ENCODE peak calls at places on chromosomes 16 and 17, in nine cellular contexts. One of them, this sample, is unnamed.

GRCh38 chr17:8060274-8060673 is 21.4 kb downstream of the ALOX15B start:
- DNase-seq in thoracic aorta: no peak
- DNase-seq in stimulated activated CD8-positive, alpha-beta memory T cell treated with anti-CD3 and anti-CD28 coated beads, Interleukin-7, amount 100 ng/mL, for 1 hour: peak; percentile 28
- DNase-seq in aorta: no peak
- DNase-seq in activated T-helper 1 cell treated with anti-CD3 and anti-CD28 coated beads, Interleukin-2, amount 50 U/mL, for 16 hours: no peak
- DNase-seq in T-cell: peak; percentile 47
- DNase-seq in heart left ventricle: no peak
- DNase-seq in SJCRH30: peak; percentile 33
- DNase-seq in HTR-8/SVneo: peak; percentile 76
- DNase-seq in this sample: peak; percentile 78

GRCh38 chr17:55549140-55549539 is 37.9 kb upstream of the SMIM36 start:
- DNase-seq in thoracic aorta: no peak
- DNase-seq in stimulated activated CD8-positive, alpha-beta memory T cell treated with anti-CD3 and anti-CD28 coated beads, Interleukin-7, amount 100 ng/mL, for 1 hour: no peak
- DNase-seq in aorta: no peak
- DNase-seq in activated T-helper 1 cell treated with anti-CD3 and anti-CD28 coated beads, Interleukin-2, amount 50 U/mL, for 16 hours: no peak
- DNase-seq in T-cell: no peak
- DNase-seq in heart left ventricle: no peak
- DNase-seq in SJCRH30: no peak
- DNase-seq in HTR-8/SVneo: no peak
- DNase-seq in this sample: no peak

GRCh38 chr16:66328282-66328681 is 38.2 kb upstream of the CDH5 start:
- DNase-seq in thoracic aorta: no peak
- DNase-seq in stimulated activated CD8-positive, alpha-beta memory T cell treated with anti-CD3 and anti-CD28 coated beads, Interleukin-7, amount 100 ng/mL, for 1 hour: no peak
- DNase-seq in aorta: no peak
- DNase-seq in activated T-helper 1 cell treated with anti-CD3 and anti-CD28 coated beads, Interleukin-2, amount 50 U/mL, for 16 hours: no peak
- DNase-seq in T-cell: no peak
- DNase-seq in heart left ventricle: no peak
- DNase-seq in SJCRH30: no peak
- DNase-seq in HTR-8/SVneo: no peak
- DNase-seq in this sample: no peak

GRCh38 chr17:46822388-46822921 is 4.0 kb upstream of the WNT3 start:
- DNase-seq in thoracic aorta: no peak
- DNase-seq in stimulated activated CD8-positive, alpha-beta memory T cell treated with anti-CD3 and anti-CD28 coated beads, Interleukin-7, amount 100 ng/mL, for 1 hour: no peak
- DNase-seq in aorta: no peak
- DNase-seq in activated T-helper 1 cell treated with anti-CD3 and anti-CD28 coated beads, Interleukin-2, amount 50 U/mL, for 16 hours: no peak
- DNase-seq in T-cell: no peak
- DNase-seq in heart left ventricle: no peak
- DNase-seq in SJCRH30: no peak
- DNase-seq in HTR-8/SVneo: no peak
- DNase-seq in this sample: no peak

GRCh38 chr17:63698886-63699637 is 863 bp downstream of the LIMD2 start:
- DNase-seq in thoracic aorta: no peak
- DNase-seq in stimulated activated CD8-positive, alpha-beta memory T cell treated with anti-CD3 and anti-CD28 coated beads, Interleukin-7, amount 100 ng/mL, for 1 hour: peak; percentile 70
- DNase-seq in aorta: peak; percentile 83
- DNase-seq in activated T-helper 1 cell treated with anti-CD3 and anti-CD28 coated beads, Interleukin-2, amount 50 U/mL, for 16 hours: peak; percentile 84
- DNase-seq in T-cell: peak; percentile 90
- DNase-seq in heart left ventricle: peak; percentile 68
- DNase-seq in SJCRH30: peak; percentile 60
- DNase-seq in HTR-8/SVneo: peak; percentile 72
- DNase-seq in this sample: no peak

GRCh38 chr17:67532326-67532871 is 155.3 kb downstream of the PITPNC1 start:
- DNase-seq in thoracic aorta: no peak
- DNase-seq in stimulated activated CD8-positive, alpha-beta memory T cell treated with anti-CD3 and anti-CD28 coated beads, Interleukin-7, amount 100 ng/mL, for 1 hour: no peak
- DNase-seq in aorta: no peak
- DNase-seq in activated T-helper 1 cell treated with anti-CD3 and anti-CD28 coated beads, Interleukin-2, amount 50 U/mL, for 16 hours: no peak
- DNase-seq in T-cell: no peak
- DNase-seq in heart left ventricle: no peak
- DNase-seq in SJCRH30: peak; percentile 6
- DNase-seq in HTR-8/SVneo: no peak
- DNase-seq in this sample: no peak

GRCh38 chr17:74176546-74177001 is 26.9 kb upstream of the RPL38 start:
- DNase-seq in thoracic aorta: no peak
- DNase-seq in stimulated activated CD8-positive, alpha-beta memory T cell treated with anti-CD3 and anti-CD28 coated beads, Interleukin-7, amount 100 ng/mL, for 1 hour: peak; percentile 14
- DNase-seq in aorta: peak; percentile 58
- DNase-seq in activated T-helper 1 cell treated with anti-CD3 and anti-CD28 coated beads, Interleukin-2, amount 50 U/mL, for 16 hours: no peak
- DNase-seq in T-cell: peak; percentile 18
- DNase-seq in heart left ventricle: peak; percentile 51
- DNase-seq in SJCRH30: peak; percentile 70
- DNase-seq in HTR-8/SVneo: peak; percentile 81
- DNase-seq in this sample: peak; percentile 74

GRCh38 chr17:73309727-73310555 is 1.9 kb downstream of the CDC42EP4 start:
- DNase-seq in thoracic aorta: no peak
- DNase-seq in stimulated activated CD8-positive, alpha-beta memory T cell treated with anti-CD3 and anti-CD28 coated beads, Interleukin-7, amount 100 ng/mL, for 1 hour: no peak
- DNase-seq in aorta: no peak
- DNase-seq in activated T-helper 1 cell treated with anti-CD3 and anti-CD28 coated beads, Interleukin-2, amount 50 U/mL, for 16 hours: no peak
- DNase-seq in T-cell: no peak
- DNase-seq in heart left ventricle: no peak
- DNase-seq in SJCRH30: peak; percentile 56
- DNase-seq in HTR-8/SVneo: no peak
- DNase-seq in this sample: no peak

GRCh38 chr17:9825751-9826150 is at the start of gene GLP2R:
- DNase-seq in thoracic aorta: no peak
- DNase-seq in stimulated activated CD8-positive, alpha-beta memory T cell treated with anti-CD3 and anti-CD28 coated beads, Interleukin-7, amount 100 ng/mL, for 1 hour: no peak
- DNase-seq in aorta: no peak
- DNase-seq in activated T-helper 1 cell treated with anti-CD3 and anti-CD28 coated beads, Interleukin-2, amount 50 U/mL, for 16 hours: no peak
- DNase-seq in T-cell: no peak
- DNase-seq in heart left ventricle: no peak
- DNase-seq in SJCRH30: no peak
- DNase-seq in HTR-8/SVneo: no peak
- DNase-seq in this sample: no peak

GRCh38 chr16:61654962-61655361 is 381.3 kb downstream of the CDH8 start:
- DNase-seq in thoracic aorta: no peak
- DNase-seq in stimulated activated CD8-positive, alpha-beta memory T cell treated with anti-CD3 and anti-CD28 coated beads, Interleukin-7, amount 100 ng/mL, for 1 hour: no peak
- DNase-seq in aorta: no peak
- DNase-seq in activated T-helper 1 cell treated with anti-CD3 and anti-CD28 coated beads, Interleukin-2, amount 50 U/mL, for 16 hours: no peak
- DNase-seq in T-cell: no peak
- DNase-seq in heart left ventricle: no peak
- DNase-seq in SJCRH30: no peak
- DNase-seq in HTR-8/SVneo: no peak
- DNase-seq in this sample: no peak

GRCh38 chr17:62629556-62630364 is 2.3 kb downstream of the MRC2 start:
- DNase-seq in thoracic aorta: no peak
- DNase-seq in stimulated activated CD8-positive, alpha-beta memory T cell treated with anti-CD3 and anti-CD28 coated beads, Interleukin-7, amount 100 ng/mL, for 1 hour: no peak
- DNase-seq in aorta: no peak
- DNase-seq in activated T-helper 1 cell treated with anti-CD3 and anti-CD28 coated beads, Interleukin-2, amount 50 U/mL, for 16 hours: no peak
- DNase-seq in T-cell: no peak
- DNase-seq in heart left ventricle: peak; percentile 32
- DNase-seq in SJCRH30: no peak
- DNase-seq in HTR-8/SVneo: no peak
- DNase-seq in this sample: no peak

GRCh38 chr17:12095522-12095921 is 74.8 kb downstream of the MAP2K4 start:
- DNase-seq in thoracic aorta: no peak
- DNase-seq in stimulated activated CD8-positive, alpha-beta memory T cell treated with anti-CD3 and anti-CD28 coated beads, Interleukin-7, amount 100 ng/mL, for 1 hour: no peak
- DNase-seq in aorta: no peak
- DNase-seq in activated T-helper 1 cell treated with anti-CD3 and anti-CD28 coated beads, Interleukin-2, amount 50 U/mL, for 16 hours: no peak
- DNase-seq in T-cell: no peak
- DNase-seq in heart left ventricle: no peak
- DNase-seq in SJCRH30: no peak
- DNase-seq in HTR-8/SVneo: no peak
- DNase-seq in this sample: no peak

GRCh38 chr16:678858-679807 is 1.1 kb upstream of the STUB1 start:
- DNase-seq in thoracic aorta: no peak
- DNase-seq in stimulated activated CD8-positive, alpha-beta memory T cell treated with anti-CD3 and anti-CD28 coated beads, Interleukin-7, amount 100 ng/mL, for 1 hour: no peak
- DNase-seq in aorta: peak; percentile 78
- DNase-seq in activated T-helper 1 cell treated with anti-CD3 and anti-CD28 coated beads, Interleukin-2, amount 50 U/mL, for 16 hours: no peak
- DNase-seq in T-cell: no peak
- DNase-seq in heart left ventricle: peak; percentile 89
- DNase-seq in SJCRH30: peak; percentile 92
- DNase-seq in HTR-8/SVneo: no peak
- DNase-seq in this sample: no peak

GRCh38 chr16:50531359-50531758 is 16.8 kb upstream of the NKD1 start:
- DNase-seq in thoracic aorta: no peak
- DNase-seq in stimulated activated CD8-positive, alpha-beta memory T cell treated with anti-CD3 and anti-CD28 coated beads, Interleukin-7, amount 100 ng/mL, for 1 hour: no peak
- DNase-seq in aorta: no peak
- DNase-seq in activated T-helper 1 cell treated with anti-CD3 and anti-CD28 coated beads, Interleukin-2, amount 50 U/mL, for 16 hours: no peak
- DNase-seq in T-cell: no peak
- DNase-seq in heart left ventricle: no peak
- DNase-seq in SJCRH30: no peak
- DNase-seq in HTR-8/SVneo: no peak
- DNase-seq in this sample: no peak

GRCh38 chr17:82750241-82750905 is 1.5 kb upstream of the TBCD start:
- DNase-seq in thoracic aorta: no peak
- DNase-seq in stimulated activated CD8-positive, alpha-beta memory T cell treated with anti-CD3 and anti-CD28 coated beads, Interleukin-7, amount 100 ng/mL, for 1 hour: no peak
- DNase-seq in aorta: peak; percentile 35
- DNase-seq in activated T-helper 1 cell treated with anti-CD3 and anti-CD28 coated beads, Interleukin-2, amount 50 U/mL, for 16 hours: no peak
- DNase-seq in T-cell: no peak
- DNase-seq in heart left ventricle: no peak
- DNase-seq in SJCRH30: no peak
- DNase-seq in HTR-8/SVneo: no peak
- DNase-seq in this sample: no peak

GRCh38 chr17:44444735-44445105 is 55.3 kb upstream of the ITGA2B start:
- DNase-seq in thoracic aorta: no peak
- DNase-seq in stimulated activated CD8-positive, alpha-beta memory T cell treated with anti-CD3 and anti-CD28 coated beads, Interleukin-7, amount 100 ng/mL, for 1 hour: no peak
- DNase-seq in aorta: no peak
- DNase-seq in activated T-helper 1 cell treated with anti-CD3 and anti-CD28 coated beads, Interleukin-2, amount 50 U/mL, for 16 hours: no peak
- DNase-seq in T-cell: no peak
- DNase-seq in heart left ventricle: no peak
- DNase-seq in SJCRH30: no peak
- DNase-seq in HTR-8/SVneo: no peak
- DNase-seq in this sample: peak; percentile 65

GRCh38 chr16:16830401-16830800 is 451.5 kb downstream of the NPIPA7 start:
- DNase-seq in thoracic aorta: no peak
- DNase-seq in stimulated activated CD8-positive, alpha-beta memory T cell treated with anti-CD3 and anti-CD28 coated beads, Interleukin-7, amount 100 ng/mL, for 1 hour: no peak
- DNase-seq in aorta: no peak
- DNase-seq in activated T-helper 1 cell treated with anti-CD3 and anti-CD28 coated beads, Interleukin-2, amount 50 U/mL, for 16 hours: no peak
- DNase-seq in T-cell: no peak
- DNase-seq in heart left ventricle: no peak
- DNase-seq in SJCRH30: no peak
- DNase-seq in HTR-8/SVneo: no peak
- DNase-seq in this sample: peak; percentile 25

GRCh38 chr17:1707107-1707506 is 3.1 kb downstream of the TLCD2 start:
- DNase-seq in thoracic aorta: no peak
- DNase-seq in stimulated activated CD8-positive, alpha-beta memory T cell treated with anti-CD3 and anti-CD28 coated beads, Interleukin-7, amount 100 ng/mL, for 1 hour: no peak
- DNase-seq in aorta: no peak
- DNase-seq in activated T-helper 1 cell treated with anti-CD3 and anti-CD28 coated beads, Interleukin-2, amount 50 U/mL, for 16 hours: no peak
- DNase-seq in T-cell: no peak
- DNase-seq in heart left ventricle: no peak
- DNase-seq in SJCRH30: no peak
- DNase-seq in HTR-8/SVneo: no peak
- DNase-seq in this sample: no peak

GRCh38 chr16:47753620-47754019 is 292.5 kb downstream of the PHKB start:
- DNase-seq in thoracic aorta: no peak
- DNase-seq in stimulated activated CD8-positive, alpha-beta memory T cell treated with anti-CD3 and anti-CD28 coated beads, Interleukin-7, amount 100 ng/mL, for 1 hour: no peak
- DNase-seq in aorta: no peak
- DNase-seq in activated T-helper 1 cell treated with anti-CD3 and anti-CD28 coated beads, Interleukin-2, amount 50 U/mL, for 16 hours: no peak
- DNase-seq in T-cell: no peak
- DNase-seq in heart left ventricle: no peak
- DNase-seq in SJCRH30: no peak
- DNase-seq in HTR-8/SVneo: no peak
- DNase-seq in this sample: no peak

GRCh38 chr16:31708348-31708747 is 165.3 kb upstream of the ZNF267 start:
- DNase-seq in thoracic aorta: no peak
- DNase-seq in stimulated activated CD8-positive, alpha-beta memory T cell treated with anti-CD3 and anti-CD28 coated beads, Interleukin-7, amount 100 ng/mL, for 1 hour: no peak
- DNase-seq in aorta: no peak
- DNase-seq in activated T-helper 1 cell treated with anti-CD3 and anti-CD28 coated beads, Interleukin-2, amount 50 U/mL, for 16 hours: no peak
- DNase-seq in T-cell: no peak
- DNase-seq in heart left ventricle: no peak
- DNase-seq in SJCRH30: no peak
- DNase-seq in HTR-8/SVneo: no peak
- DNase-seq in this sample: no peak

GRCh38 chr16:4321286-4322120 is 5.6 kb downstream of the GLIS2 start:
- DNase-seq in thoracic aorta: no peak
- DNase-seq in stimulated activated CD8-positive, alpha-beta memory T cell treated with anti-CD3 and anti-CD28 coated beads, Interleukin-7, amount 100 ng/mL, for 1 hour: no peak
- DNase-seq in aorta: peak; percentile 48
- DNase-seq in activated T-helper 1 cell treated with anti-CD3 and anti-CD28 coated beads, Interleukin-2, amount 50 U/mL, for 16 hours: no peak
- DNase-seq in T-cell: no peak
- DNase-seq in heart left ventricle: no peak
- DNase-seq in SJCRH30: no peak
- DNase-seq in HTR-8/SVneo: no peak
- DNase-seq in this sample: no peak

GRCh38 chr16:87616556-87616955 is 14.2 kb downstream of the JPH3 start:
- DNase-seq in thoracic aorta: no peak
- DNase-seq in stimulated activated CD8-positive, alpha-beta memory T cell treated with anti-CD3 and anti-CD28 coated beads, Interleukin-7, amount 100 ng/mL, for 1 hour: no peak
- DNase-seq in aorta: peak; percentile 12
- DNase-seq in activated T-helper 1 cell treated with anti-CD3 and anti-CD28 coated beads, Interleukin-2, amount 50 U/mL, for 16 hours: no peak
- DNase-seq in T-cell: no peak
- DNase-seq in heart left ventricle: no peak
- DNase-seq in SJCRH30: no peak
- DNase-seq in HTR-8/SVneo: no peak
- DNase-seq in this sample: no peak

GRCh38 chr16:1325261-1325660 is 8.2 kb upstream of the BAIAP3 start:
- DNase-seq in thoracic aorta: no peak
- DNase-seq in stimulated activated CD8-positive, alpha-beta memory T cell treated with anti-CD3 and anti-CD28 coated beads, Interleukin-7, amount 100 ng/mL, for 1 hour: no peak
- DNase-seq in aorta: no peak
- DNase-seq in activated T-helper 1 cell treated with anti-CD3 and anti-CD28 coated beads, Interleukin-2, amount 50 U/mL, for 16 hours: no peak
- DNase-seq in T-cell: no peak
- DNase-seq in heart left ventricle: no peak
- DNase-seq in SJCRH30: no peak
- DNase-seq in HTR-8/SVneo: no peak
- DNase-seq in this sample: no peak

GRCh38 chr16:85019659-85020245 is 7.8 kb upstream of the KIAA0513 start:
- DNase-seq in thoracic aorta: no peak
- DNase-seq in stimulated activated CD8-positive, alpha-beta memory T cell treated with anti-CD3 and anti-CD28 coated beads, Interleukin-7, amount 100 ng/mL, for 1 hour: no peak
- DNase-seq in aorta: no peak
- DNase-seq in activated T-helper 1 cell treated with anti-CD3 and anti-CD28 coated beads, Interleukin-2, amount 50 U/mL, for 16 hours: no peak
- DNase-seq in T-cell: no peak
- DNase-seq in heart left ventricle: peak; percentile 64
- DNase-seq in SJCRH30: no peak
- DNase-seq in HTR-8/SVneo: no peak
- DNase-seq in this sample: no peak

GRCh38 chr17:9346296-9346926 is 229.2 kb downstream of the STX8 start:
- DNase-seq in thoracic aorta: no peak
- DNase-seq in stimulated activated CD8-positive, alpha-beta memory T cell treated with anti-CD3 and anti-CD28 coated beads, Interleukin-7, amount 100 ng/mL, for 1 hour: no peak
- DNase-seq in aorta: no peak
- DNase-seq in activated T-helper 1 cell treated with anti-CD3 and anti-CD28 coated beads, Interleukin-2, amount 50 U/mL, for 16 hours: no peak
- DNase-seq in T-cell: no peak
- DNase-seq in heart left ventricle: no peak
- DNase-seq in SJCRH30: no peak
- DNase-seq in HTR-8/SVneo: no peak
- DNase-seq in this sample: no peak

GRCh38 chr17:64202683-64203430 is 60.2 kb downstream of the TEX2 start:
- DNase-seq in thoracic aorta: no peak
- DNase-seq in stimulated activated CD8-positive, alpha-beta memory T cell treated with anti-CD3 and anti-CD28 coated beads, Interleukin-7, amount 100 ng/mL, for 1 hour: no peak
- DNase-seq in aorta: no peak
- DNase-seq in activated T-helper 1 cell treated with anti-CD3 and anti-CD28 coated beads, Interleukin-2, amount 50 U/mL, for 16 hours: no peak
- DNase-seq in T-cell: no peak
- DNase-seq in heart left ventricle: no peak
- DNase-seq in SJCRH30: peak; percentile 70
- DNase-seq in HTR-8/SVneo: peak; percentile 67
- DNase-seq in this sample: no peak

GRCh38 chr17:48520631-48521045 is 10.2 kb downstream of the HOXB1 start:
- DNase-seq in thoracic aorta: no peak
- DNase-seq in stimulated activated CD8-positive, alpha-beta memory T cell treated with anti-CD3 and anti-CD28 coated beads, Interleukin-7, amount 100 ng/mL, for 1 hour: no peak
- DNase-seq in aorta: no peak
- DNase-seq in activated T-helper 1 cell treated with anti-CD3 and anti-CD28 coated beads, Interleukin-2, amount 50 U/mL, for 16 hours: no peak
- DNase-seq in T-cell: no peak
- DNase-seq in heart left ventricle: no peak
- DNase-seq in SJCRH30: no peak
- DNase-seq in HTR-8/SVneo: no peak
- DNase-seq in this sample: no peak

GRCh38 chr17:77606146-77606864 is 352.2 kb upstream of the TNRC6C start:
- DNase-seq in thoracic aorta: no peak
- DNase-seq in stimulated activated CD8-positive, alpha-beta memory T cell treated with anti-CD3 and anti-CD28 coated beads, Interleukin-7, amount 100 ng/mL, for 1 hour: no peak
- DNase-seq in aorta: no peak
- DNase-seq in activated T-helper 1 cell treated with anti-CD3 and anti-CD28 coated beads, Interleukin-2, amount 50 U/mL, for 16 hours: no peak
- DNase-seq in T-cell: no peak
- DNase-seq in heart left ventricle: no peak
- DNase-seq in SJCRH30: no peak
- DNase-seq in HTR-8/SVneo: no peak
- DNase-seq in this sample: no peak

GRCh38 chr16:1961651-1962067 is 2.3 kb downstream of the NDUFB10 start:
- DNase-seq in thoracic aorta: no peak
- DNase-seq in stimulated activated CD8-positive, alpha-beta memory T cell treated with anti-CD3 and anti-CD28 coated beads, Interleukin-7, amount 100 ng/mL, for 1 hour: no peak
- DNase-seq in aorta: no peak
- DNase-seq in activated T-helper 1 cell treated with anti-CD3 and anti-CD28 coated beads, Interleukin-2, amount 50 U/mL, for 16 hours: no peak
- DNase-seq in T-cell: no peak
- DNase-seq in heart left ventricle: no peak
- DNase-seq in SJCRH30: no peak
- DNase-seq in HTR-8/SVneo: no peak
- DNase-seq in this sample: peak; percentile 51

GRCh38 chr17:75979705-75980187 is 706 bp downstream of the TEN1 start:
- DNase-seq in thoracic aorta: no peak
- DNase-seq in stimulated activated CD8-positive, alpha-beta memory T cell treated with anti-CD3 and anti-CD28 coated beads, Interleukin-7, amount 100 ng/mL, for 1 hour: no peak
- DNase-seq in aorta: no peak
- DNase-seq in activated T-helper 1 cell treated with anti-CD3 and anti-CD28 coated beads, Interleukin-2, amount 50 U/mL, for 16 hours: no peak
- DNase-seq in T-cell: no peak
- DNase-seq in heart left ventricle: no peak
- DNase-seq in SJCRH30: no peak
- DNase-seq in HTR-8/SVneo: no peak
- DNase-seq in this sample: no peak

GRCh38 chr17:74870512-74870911 is 2.3 kb downstream of the FDXR start:
- DNase-seq in thoracic aorta: no peak
- DNase-seq in stimulated activated CD8-positive, alpha-beta memory T cell treated with anti-CD3 and anti-CD28 coated beads, Interleukin-7, amount 100 ng/mL, for 1 hour: no peak
- DNase-seq in aorta: no peak
- DNase-seq in activated T-helper 1 cell treated with anti-CD3 and anti-CD28 coated beads, Interleukin-2, amount 50 U/mL, for 16 hours: no peak
- DNase-seq in T-cell: no peak
- DNase-seq in heart left ventricle: no peak
- DNase-seq in SJCRH30: peak; percentile 50
- DNase-seq in HTR-8/SVneo: peak; percentile 43
- DNase-seq in this sample: no peak